ENCODE peak calls at places on chromosomes 13 and 19, in four cellular contexts. Z is GM12878, I is IMR-90, H is K562. M is an unnamed sample.

GRCh38 chr13:97401421-97401820 is 32.5 kb upstream of the RAP2A start:
- DNase-seq in Z (no peak), I (no peak), H (no peak), M (no peak)

GRCh38 chr19:54026656-54027055 is 35.2 kb downstream of the CACNG6 start:
- DNase-seq in Z (no peak), I (no peak), H (no peak), M (no peak)

GRCh38 chr19:47459477-47459876 is 12.2 kb downstream of the SLC8A2 start:
- DNase-seq in Z (no peak), I (no peak), H (no peak), M (no peak)

GRCh38 chr13:110262944-110263343 is 44.0 kb downstream of the COL4A1 start:
- DNase-seq in Z (no peak), I (no peak), H (no peak), M (no peak)

GRCh38 chr19:2043864-2044708 is 7.0 kb downstream of the MKNK2 start:
- DNase-seq in Z (no peak), I (no peak), H (no peak), M (no peak)

GRCh38 chr19:1383014-1383310 is 745 bp upstream of the NDUFS7 start:
- DNase-seq in Z (no peak), I (no peak), H (no peak), M (no peak)

GRCh38 chr19:54955356-54955755 is 8.0 kb upstream of the NLRP7 start:
- DNase-seq in Z (no peak), I (no peak), H (no peak), M (no peak)

GRCh38 chr19:46254776-46255175 is 25.2 kb downstream of the IGFL1 start:
- DNase-seq in Z (no peak), I (no peak), H (no peak), M (no peak)

GRCh38 chr13:113937497-113938140 is 36.3 kb downstream of the C13orf46 start:
- DNase-seq in Z (no peak), I (no peak), H (no peak), M (no peak)

GRCh38 chr19:313169-313987 is 22.2 kb upstream of the PLPP2 start:
- DNase-seq in Z (no peak), I (no peak), H (no peak), M (peak)

GRCh38 chr19:47305309-47305751 is 4.3 kb upstream of the C5AR1 start:
- DNase-seq in Z (peak), I (peak), H (peak), M (peak)

GRCh38 chr13:45278096-45278645 is 62.8 kb downstream of the TPT1 start:
- DNase-seq in Z (no peak), I (no peak), H (no peak), M (peak)

GRCh38 chr13:53821632-53822031 is 793.0 kb downstream of the OLFM4 start:
- DNase-seq in Z (no peak), I (no peak), H (no peak), M (no peak)

GRCh38 chr19:38817081-38817480 is 4.3 kb upstream of the LGALS4 start:
- DNase-seq in Z (no peak), I (no peak), H (no peak), M (no peak)

GRCh38 chr19:58406818-58407657 is 1.4 kb upstream of the ZNF584 start:
- DNase-seq in Z (no peak), I (no peak), H (no peak), M (no peak)

GRCh38 chr13:36553501-36553900 is 120.3 kb upstream of the SERTM1 start:
- DNase-seq in Z (no peak), I (no peak), H (no peak), M (no peak)

GRCh38 chr13:34250151-34250550 is 432.2 kb downstream of the RFC3 start:
- DNase-seq in Z (no peak), I (no peak), H (no peak), M (no peak)

GRCh38 chr13:34249546-34249945 is 431.6 kb downstream of the RFC3 start:
- DNase-seq in Z (no peak), I (no peak), H (no peak), M (no peak)

GRCh38 chr13:34246511-34246910 is 428.6 kb downstream of the RFC3 start:
- DNase-seq in Z (no peak), I (no peak), H (no peak), M (peak)

GRCh38 chr13:34243396-34243795 is 425.4 kb downstream of the RFC3 start:
- DNase-seq in Z (no peak), I (no peak), H (no peak), M (no peak)

DNA sequence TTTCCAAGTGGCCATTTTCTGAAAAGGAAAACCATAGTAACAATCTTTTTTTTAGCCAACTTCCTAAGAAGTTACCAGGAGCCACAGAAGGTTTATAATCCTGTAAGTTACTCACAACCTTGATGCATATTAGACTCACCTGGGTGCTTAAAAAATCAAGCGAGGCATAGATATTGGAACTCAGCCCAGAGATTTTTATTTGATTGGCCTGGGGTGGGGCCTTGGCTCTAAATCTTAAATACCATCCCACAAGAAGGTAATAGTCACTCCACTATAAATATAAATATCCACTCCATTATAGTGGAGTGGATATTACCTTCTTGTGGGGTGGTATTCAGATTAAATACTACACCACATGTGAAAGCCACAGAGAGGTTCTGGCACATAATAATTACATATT is 429.6 kb downstream of the RFC3 start:
- DNase-seq in Z (no peak), I (no peak), H (no peak), M (no peak)
- TF ChIP-seq FOS in Z (no peak), I (no peak), H (no peak), M (no peak)

GRCh38 chr19:35034005-35034502 is 3.8 kb downstream of the SCN1B start:
- DNase-seq in Z (no peak), I (no peak), H (no peak), M (no peak)

GRCh38 chr19:35030257-35031071 is at the start of gene SCN1B:
- DNase-seq in Z (no peak), I (peak), H (peak), M (peak)

GRCh38 chr19:35033067-35034004 is 3.1 kb downstream of the SCN1B start:
- DNase-seq in Z (no peak), I (no peak), H (no peak), M (no peak)

GRCh38 chr19:35031072-35031881 is 1.0 kb downstream of the SCN1B start:
- DNase-seq in Z (no peak), I (peak), H (peak), M (no peak)

GRCh38 chr19:35032356-35032865 is 2.1 kb downstream of the SCN1B start:
- DNase-seq in Z (no peak), I (no peak), H (no peak), M (no peak)
- TF ChIP-seq FOS in Z (no peak), I (no peak), H (no peak), M (no peak)

DNA sequence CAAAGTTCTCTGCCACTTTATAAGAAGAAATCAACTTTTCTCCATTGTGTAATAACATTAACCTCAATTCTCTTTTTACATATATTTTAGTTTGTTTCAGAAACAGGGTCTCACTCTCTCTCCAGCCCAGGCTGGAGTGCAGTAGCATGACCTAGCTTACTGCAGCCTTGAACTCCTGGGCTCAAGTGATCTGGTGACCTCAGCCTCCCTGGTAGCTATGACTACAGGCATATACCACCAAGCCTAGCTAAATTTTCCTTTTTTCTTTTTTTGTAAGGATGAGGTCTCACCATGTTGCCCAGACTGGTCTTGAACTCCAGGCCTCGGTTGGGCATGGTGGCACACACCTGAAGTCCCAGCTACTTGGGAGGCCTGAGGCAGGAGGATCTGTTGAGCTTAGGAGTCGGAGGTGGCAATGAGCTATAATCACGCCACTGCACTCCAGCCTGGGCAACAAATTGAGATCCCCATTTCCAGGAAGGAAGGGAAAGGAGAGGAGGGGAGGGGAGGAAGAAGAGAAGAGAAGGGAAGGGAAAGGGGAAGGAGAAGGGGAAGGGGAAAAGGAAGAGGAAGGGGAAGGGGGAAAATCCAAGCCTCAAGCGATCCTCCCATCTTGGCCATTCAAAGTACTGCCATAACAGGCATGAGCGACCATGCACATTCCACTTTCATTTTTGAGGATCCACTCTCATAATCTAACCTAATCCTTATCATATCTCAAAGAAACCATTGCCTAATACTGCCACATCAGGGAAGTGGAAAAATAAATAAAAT is 15.1 kb downstream of the ZNF443 start:
- DNase-seq in Z (no peak), I (no peak), H (no peak), M (no peak)
- TF ChIP-seq FOS in Z (no peak), I (no peak), H (no peak), M (no peak)

GRCh38 chr19:41351339-41352245 is 2.1 kb downstream of the TGFB1 start:
- DNase-seq in Z (no peak), I (peak), H (peak), M (peak)

GRCh38 chr19:41352279-41352608 is 1.5 kb downstream of the TGFB1 start:
- DNase-seq in Z (no peak), I (no peak), H (no peak), M (no peak)

GRCh38 chr19:41354343-41354974 is 737 bp upstream of the TGFB1 start:
- DNase-seq in Z (no peak), I (no peak), H (no peak), M (no peak)

GRCh38 chr19:41353466-41354342 is at the start of gene TGFB1:
- DNase-seq in Z (peak), I (peak), H (peak), M (peak)

GRCh38 chr19:41352609-41353465 is 885 bp downstream of the TGFB1 start:
- DNase-seq in Z (no peak), I (peak), H (peak), M (peak)
- TF ChIP-seq FOS in Z (no peak), I (no peak), H (no peak), M (no peak)

DNA sequence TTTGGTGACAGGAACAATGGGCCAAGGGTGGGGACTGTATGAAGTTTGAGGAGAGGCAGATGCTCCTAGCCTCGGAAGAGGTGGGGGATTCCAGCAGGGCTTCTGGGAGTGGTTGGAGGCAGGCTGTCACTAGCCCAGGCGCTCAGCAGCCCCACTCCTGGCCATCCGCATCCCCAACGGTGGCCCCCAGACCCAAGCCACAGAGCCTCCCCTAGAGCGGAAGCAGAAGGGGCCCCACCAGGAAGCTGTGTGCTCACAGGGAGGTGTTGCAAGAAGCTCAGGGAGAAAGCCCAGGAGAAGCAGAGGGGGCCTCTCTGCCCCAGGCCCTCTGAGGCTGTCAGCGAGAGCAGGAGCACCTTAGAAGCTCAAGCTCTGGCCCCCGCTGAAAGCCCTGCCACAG is 8.3 kb downstream of the PRAM1 start:
- DNase-seq in Z (no peak), I (no peak), H (no peak), M (no peak)
- TF ChIP-seq FOS in Z (no peak), I (no peak), H (no peak), M (no peak)

DNA sequence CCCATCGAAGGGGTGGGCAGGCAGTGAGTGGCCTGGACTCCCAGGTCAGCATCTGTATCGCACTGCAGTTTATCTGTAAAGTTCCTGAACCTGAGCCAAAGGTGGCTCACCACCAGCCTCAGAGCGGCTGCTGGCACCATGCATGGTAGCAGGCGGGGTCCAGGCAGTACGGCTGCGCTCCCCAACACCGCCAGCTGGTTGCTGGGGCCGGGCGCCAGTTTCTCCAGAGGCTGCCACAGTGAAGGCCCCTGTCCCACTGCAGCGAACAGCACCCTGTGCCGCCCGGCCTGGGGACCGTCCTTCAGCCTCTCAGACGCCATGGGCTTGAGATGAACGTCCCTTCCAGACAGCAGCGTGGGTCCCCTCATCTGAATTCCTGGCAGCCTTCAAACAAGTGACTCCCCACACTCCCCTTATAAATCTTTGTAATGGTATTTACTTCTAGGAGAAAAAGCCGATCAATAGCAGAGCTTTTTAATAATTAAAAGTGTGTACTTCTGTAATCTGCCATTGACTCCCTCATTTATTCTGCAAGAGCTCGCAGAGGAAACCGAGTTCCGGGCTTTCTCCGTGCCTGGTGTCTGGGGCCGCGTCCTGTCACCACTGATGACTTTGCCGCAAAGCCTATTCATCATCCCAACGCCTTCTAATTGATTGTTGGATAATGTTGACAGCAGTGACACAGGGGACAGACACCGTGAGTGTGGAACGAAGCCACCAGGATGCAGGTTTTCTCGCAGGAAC is 109.9 kb downstream of the KDM4B start:
- DNase-seq in Z (no peak), I (no peak), H (no peak), M (no peak)
- TF ChIP-seq FOS in Z (no peak), I (no peak), H (no peak), M (no peak)

GRCh38 chr19:12284226-12284625 is 10.5 kb downstream of the ZNF44 start:
- DNase-seq in Z (no peak), I (no peak), H (no peak), M (no peak)
- TF ChIP-seq FOS in Z (no peak), I (no peak), H (no peak), M (no peak)

GRCh38 chr19:17584132-17584531 is 28.7 kb downstream of the COLGALT1 start:
- DNase-seq in Z (no peak), I (no peak), H (no peak), M (no peak)
- TF ChIP-seq FOS in Z (no peak), I (no peak), H (no peak), M (no peak)

GRCh38 chr13:43107780-43108179 is 84.4 kb downstream of the DNAJC15 start:
- DNase-seq in Z (no peak), I (peak), H (no peak), M (no peak)
- TF ChIP-seq FOS in Z (no peak), I (no peak), H (no peak), M (no peak)

DNA sequence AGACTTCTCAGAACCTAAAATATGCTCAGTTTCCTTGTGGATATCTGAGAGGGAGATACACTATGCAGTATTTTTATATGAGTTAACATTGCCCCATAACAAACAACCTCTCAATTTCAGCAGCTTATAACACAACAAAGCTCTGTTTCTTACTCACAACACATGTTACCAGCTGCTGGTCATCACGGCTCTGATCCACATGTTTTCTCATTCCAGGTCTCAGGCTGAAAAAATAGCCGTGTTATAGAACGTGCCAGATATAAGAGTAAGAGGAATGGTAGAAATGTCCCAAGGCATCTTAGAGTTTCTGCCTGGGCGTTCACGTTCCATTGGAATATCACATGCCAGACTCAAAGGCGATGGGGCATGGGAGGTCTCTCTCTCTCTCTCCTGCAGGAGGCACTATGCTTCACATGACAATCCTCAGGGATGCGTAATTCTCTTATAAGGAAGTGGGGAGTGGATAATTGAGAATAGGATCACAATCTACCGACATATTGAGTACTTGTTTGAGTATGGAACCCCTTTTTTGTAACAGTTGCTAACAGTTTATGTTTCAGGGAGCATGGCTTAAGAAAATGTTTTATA is 246.6 kb downstream of the NHLRC3 start:
- DNase-seq in Z (no peak), I (peak), H (no peak), M (no peak)
- TF ChIP-seq FOS in Z (no peak), I (no peak), H (no peak), M (no peak)